ENCODE peak calls at places on chromosomes 4 and X, in ten cellular contexts. U is head of caudate nucleus; P is GDM1; H is hypothalamus; L is Peyer's patch; X is stimulated activated CD4-positive, alpha-beta T cell treated with anti-CD3 and anti-CD28 coated beads, TNF-alpha, amount 100 ng/mL, for 1 hour; W is kidney epithelial cell; R is HCT116; O is COR-L47; D is NCI-H1092 treated with DMSO at 0.1 percent for 48 hours. F is an unnamed sample.

GRCh38 chrX:135740683-135741149 is 27.3 kb downstream of the CT45A3 start:
- DNase-seq in U (no peak), P (no peak), H (no peak), L (no peak), X (no peak), W (no peak), R (peak), O (no peak), D (no peak), F (no peak)

GRCh38 chr4:41196633-41197332 is 17.6 kb downstream of the APBB2 start:
- DNase-seq in U (no peak), P (no peak), H (no peak), L (no peak), X (no peak), W (no peak), R (no peak), O (no peak), D (no peak), F (no peak)

GRCh38 chrX:68718443-68718820 is 71.0 kb downstream of the STARD8 start:
- DNase-seq in U (no peak), P (no peak), H (no peak), L (no peak), X (no peak), W (no peak), R (no peak), O (no peak), D (no peak), F (no peak)

GRCh38 chr4:13918110-13918509 is 290.6 kb upstream of the BOD1L1 start:
- DNase-seq in U (no peak), P (no peak), H (no peak), L (no peak), X (no peak), W (peak), R (no peak), O (no peak), D (no peak), F (no peak)

GRCh38 chr4:57184378-57185031 is 74.3 kb upstream of the IGFBP7 start:
- DNase-seq in U (no peak), P (no peak), H (no peak), L (no peak), X (no peak), W (no peak), R (no peak), O (no peak), D (peak), F (no peak)

GRCh38 chrX:123588723-123589122 is 144.1 kb downstream of the THOC2 start:
- DNase-seq in U (no peak), P (no peak), H (no peak), L (no peak), X (no peak), W (no peak), R (no peak), O (no peak), D (no peak), F (no peak)

GRCh38 chr4:40325406-40326019 is 9.6 kb upstream of the CHRNA9 start:
- DNase-seq in U (peak), P (peak), H (no peak), L (no peak), X (peak), W (no peak), R (peak), O (peak), D (peak), F (peak)

GRCh38 chr4:98659741-98660507 is 1.5 kb upstream of the TSPAN5 start:
- DNase-seq in U (no peak), P (no peak), H (no peak), L (no peak), X (no peak), W (no peak), R (no peak), O (no peak), D (no peak), F (no peak)

GRCh38 chr4:141036786-141037185 is 96.5 kb downstream of the RNF150 start:
- DNase-seq in U (no peak), P (no peak), H (no peak), L (no peak), X (no peak), W (no peak), R (no peak), O (no peak), D (no peak), F (no peak)

GRCh38 chrX:115348440-115349225 is 59.1 kb downstream of the LUZP4 start:
- DNase-seq in U (no peak), P (no peak), H (no peak), L (no peak), X (no peak), W (no peak), R (no peak), O (no peak), D (no peak), F (no peak)

GRCh38 chrX:86103061-86103460 is 45.2 kb upstream of the DACH2 start:
- DNase-seq in U (no peak), P (no peak), H (no peak), L (no peak), X (no peak), W (no peak), R (no peak), O (no peak), D (no peak), F (no peak)

GRCh38 chrX:153060095-153060445 is 3.8 kb downstream of the PNMA3 start:
- DNase-seq in U (no peak), P (no peak), H (no peak), L (no peak), X (no peak), W (no peak), R (no peak), O (no peak), D (no peak), F (no peak)

GRCh38 chr4:164177753-164178152 is 576.2 kb upstream of the SMIM31 start:
- DNase-seq in U (no peak), P (no peak), H (no peak), L (no peak), X (no peak), W (no peak), R (no peak), O (no peak), D (no peak), F (no peak)

GRCh38 chr4:54232151-54232688 is 3.1 kb downstream of the PDGFRA start:
- DNase-seq in U (no peak), P (no peak), H (no peak), L (no peak), X (no peak), W (no peak), R (no peak), O (no peak), D (no peak), F (no peak)

GRCh38 chr4:21835712-21836111 is 112.9 kb downstream of the KCNIP4 start:
- DNase-seq in U (no peak), P (no peak), H (no peak), L (no peak), X (no peak), W (no peak), R (no peak), O (no peak), D (no peak), F (no peak)

GRCh38 chr4:133759428-133759827 is 442.2 kb downstream of the PABPC4L start:
- DNase-seq in U (no peak), P (no peak), H (no peak), L (no peak), X (no peak), W (no peak), R (no peak), O (no peak), D (no peak), F (no peak)

GRCh38 chrX:43958529-43958928 is 14.7 kb downstream of the NDP start:
- DNase-seq in U (peak), P (peak), H (no peak), L (no peak), X (no peak), W (peak), R (peak), O (peak), D (peak), F (peak)

GRCh38 chr4:110586137-110586850 is 36.6 kb downstream of the PITX2 start:
- DNase-seq in U (no peak), P (no peak), H (no peak), L (no peak), X (no peak), W (peak), R (peak), O (peak), D (no peak), F (no peak)

GRCh38 chr4:65698631-65699030 is 28.3 kb upstream of the EPHA5 start:
- DNase-seq in U (no peak), P (no peak), H (no peak), L (no peak), X (no peak), W (no peak), R (no peak), O (no peak), D (no peak), F (no peak)

GRCh38 chrX:136047001-136047642 is 61.9 kb downstream of the SLC9A6 start:
- DNase-seq in U (no peak), P (no peak), H (no peak), L (no peak), X (no peak), W (no peak), R (no peak), O (no peak), D (no peak), F (no peak)

GRCh38 chr4:127616898-127617297 is 15.9 kb upstream of the INTU start:
- DNase-seq in U (no peak), P (no peak), H (no peak), L (no peak), X (no peak), W (no peak), R (no peak), O (no peak), D (no peak), F (no peak)

GRCh38 chr4:74930166-74930565 is 2.8 kb upstream of the PARM1 start:
- DNase-seq in U (no peak), P (no peak), H (no peak), L (no peak), X (no peak), W (no peak), R (no peak), O (no peak), D (no peak), F (no peak)

GRCh38 chr4:7911044-7911578 is 28.6 kb downstream of the AFAP1 start:
- DNase-seq in U (no peak), P (no peak), H (no peak), L (no peak), X (no peak), W (no peak), R (no peak), O (no peak), D (no peak), F (no peak)

GRCh38 chr4:67288964-67289363 is 256.3 kb downstream of the CENPC start:
- DNase-seq in U (peak), P (peak), H (no peak), L (no peak), X (no peak), W (no peak), R (no peak), O (peak), D (peak), F (no peak)

GRCh38 chr4:114132830-114133229 is 153.4 kb upstream of the ARSJ start:
- DNase-seq in U (no peak), P (no peak), H (no peak), L (no peak), X (no peak), W (no peak), R (no peak), O (no peak), D (no peak), F (no peak)

GRCh38 chrX:68732906-68733493 is 85.5 kb downstream of the STARD8 start:
- DNase-seq in U (peak), P (peak), H (peak), L (peak), X (peak), W (no peak), R (peak), O (peak), D (peak), F (peak)

GRCh38 chr4:38805530-38806145 is 1.0 kb upstream of the TLR1 start:
- DNase-seq in U (no peak), P (peak), H (peak), L (no peak), X (no peak), W (no peak), R (no peak), O (no peak), D (no peak), F (no peak)

F was measured in NCI-H1105.